ENCODE peak calls at places on chromosomes 12 and 14, in four cellular contexts. One of them, this sample, is unnamed.
A peak's percentile ranks its signal among the peaks of the same experiment; 100 is the strongest.

GRCh38 chr14:101884537-101885253 is 79.7 kb upstream of the DYNC1H1 start:
- DNase-seq in GM12878: no peak
- DNase-seq in HepG2: no peak
- DNase-seq in K562: peak; percentile 21
- DNase-seq in this sample: no peak

GRCh38 chr12:113932411-113933196 is 33.5 kb downstream of the RBM19 start:
- DNase-seq in HepG2: peak; percentile 14
- DNase-seq in GM12878: no peak
- DNase-seq in K562: peak; percentile 94
- DNase-seq in this sample: no peak

GRCh38 chr12:48712209-48712608 is 4.3 kb downstream of the CCNT1 start:
- DNase-seq in K562: no peak
- DNase-seq in HepG2: no peak
- DNase-seq in GM12878: no peak
- DNase-seq in this sample: no peak

GRCh38 chr12:66092559-66093269 is 37.8 kb downstream of the LLPH start:
- DNase-seq in HepG2: no peak
- DNase-seq in K562: no peak
- DNase-seq in GM12878: no peak
- DNase-seq in this sample: no peak

GRCh38 chr12:40907115-40907521 is 214.9 kb downstream of the CNTN1 start:
- DNase-seq in GM12878: peak; percentile 34
- DNase-seq in HepG2: no peak
- DNase-seq in K562: no peak
- DNase-seq in this sample: no peak

GRCh38 chr14:20791199-20791996 is 10.3 kb downstream of the RNASE6 start:
- DNase-seq in HepG2: no peak
- DNase-seq in K562: no peak
- DNase-seq in GM12878: no peak
- DNase-seq in this sample: no peak

GRCh38 chr12:107133462-107133861 is 40.1 kb upstream of the CRY1 start:
- DNase-seq in GM12878: no peak
- DNase-seq in K562: no peak
- DNase-seq in HepG2: no peak
- DNase-seq in this sample: no peak

GRCh38 chr12:64125913-64126312 is 96.2 kb downstream of the KICS2 start:
- DNase-seq in HepG2: no peak
- DNase-seq in GM12878: no peak
- DNase-seq in K562: no peak
- DNase-seq in this sample: no peak

GRCh38 chr14:92726135-92726932 is 22.1 kb downstream of the LGMN start:
- DNase-seq in HepG2: no peak
- DNase-seq in K562: peak; percentile 58
- DNase-seq in GM12878: no peak
- DNase-seq in this sample: no peak

GRCh38 chr14:59346796-59347510 is 118.2 kb downstream of the GPR135 start:
- DNase-seq in HepG2: no peak
- DNase-seq in K562: no peak
- DNase-seq in GM12878: no peak
- DNase-seq in this sample: no peak

GRCh38 chr14:76950043-76951020 is 78.2 kb downstream of the IRF2BPL start:
- DNase-seq in K562: no peak
- DNase-seq in GM12878: no peak
- DNase-seq in HepG2: no peak
- DNase-seq in this sample: no peak

GRCh38 chr12:44253338-44253856 is 417.5 kb downstream of the TMEM117 start:
- DNase-seq in HepG2: no peak
- DNase-seq in K562: no peak
- DNase-seq in GM12878: no peak
- DNase-seq in this sample: no peak

GRCh38 chr14:46653031-46653775 is 1.6 kb upstream of the RPL10L start:
- DNase-seq in HepG2: no peak
- DNase-seq in GM12878: no peak
- DNase-seq in K562: no peak
- DNase-seq in this sample: no peak

GRCh38 chr12:104605685-104606084 is 148.9 kb downstream of the CHST11 start:
- DNase-seq in K562: no peak
- DNase-seq in HepG2: no peak
- DNase-seq in GM12878: no peak
- DNase-seq in this sample: no peak

GRCh38 chr12:123102381-123102780 is 48.5 kb downstream of the PITPNM2 start:
- DNase-seq in HepG2: no peak
- DNase-seq in GM12878: no peak
- DNase-seq in K562: no peak
- DNase-seq in this sample: no peak

GRCh38 chr14:63727736-63728728 is at the start of gene SGPP1:
- DNase-seq in GM12878: no peak
- DNase-seq in HepG2: peak; percentile 65
- DNase-seq in K562: peak; percentile 88
- DNase-seq in this sample: no peak

GRCh38 chr14:74655597-74656389 is 43.8 kb upstream of the LTBP2 start:
- DNase-seq in K562: no peak
- DNase-seq in HepG2: no peak
- DNase-seq in GM12878: no peak
- DNase-seq in this sample: no peak

GRCh38 chr12:112294793-112295192 is 87.4 kb downstream of the HECTD4 start:
- DNase-seq in K562: no peak
- DNase-seq in GM12878: no peak
- DNase-seq in HepG2: peak; percentile 18
- DNase-seq in this sample: no peak

GRCh38 chr12:121033625-121034349 is 5.3 kb downstream of the OASL start:
- DNase-seq in K562: no peak
- DNase-seq in GM12878: peak; percentile 38
- DNase-seq in HepG2: no peak
- DNase-seq in this sample: no peak

GRCh38 chr12:25501565-25501964 is 51.5 kb downstream of the LMNTD1 start:
- DNase-seq in HepG2: no peak
- DNase-seq in GM12878: no peak
- DNase-seq in K562: no peak
- DNase-seq in this sample: no peak
- H3K4me2 ChIP-seq in HepG2: no peak overlapping the region
- H3K4me2 ChIP-seq in GM12878: no peak overlapping the region
- H3K4me2 ChIP-seq in K562: no peak overlapping the region
- H3K4me2 ChIP-seq in this sample: no peak overlapping the region

GRCh38 chr12:3538691-3539030 is 47.7 kb downstream of the PRMT8 start:
- DNase-seq in HepG2: no peak
- DNase-seq in GM12878: no peak
- DNase-seq in K562: no peak
- DNase-seq in this sample: no peak
- TF ChIP-seq BRCA1 in HepG2: no peak
- TF ChIP-seq BRCA1 in GM12878: no peak
- TF ChIP-seq BRCA1 in K562: no peak
- TF ChIP-seq BRCA1 in this sample: no peak

DNA sequence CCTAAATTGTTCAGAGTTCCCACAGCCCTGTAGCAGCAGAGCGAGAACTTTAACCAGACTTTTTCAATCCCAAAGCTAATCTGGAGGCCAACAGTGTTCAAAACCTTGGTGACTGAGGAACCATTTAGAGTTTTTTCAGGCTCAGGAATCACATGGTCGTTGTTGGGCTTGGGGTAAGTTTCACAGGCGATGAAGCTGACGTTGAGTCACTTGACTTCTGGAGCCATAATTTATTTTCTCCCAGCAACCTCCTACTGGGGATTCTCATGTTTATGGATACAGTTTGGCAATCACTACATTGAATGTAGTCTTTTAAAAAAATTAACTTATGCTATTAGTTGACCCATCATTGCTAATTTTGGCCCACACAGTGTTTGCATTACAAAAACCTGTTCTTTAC is 34.5 kb downstream of the SSPN start:
- DNase-seq in GM12878: no peak
- DNase-seq in HepG2: no peak
- DNase-seq in K562: no peak
- DNase-seq in this sample: no peak
- TF ChIP-seq CHD2 in GM12878: no peak
- TF ChIP-seq CHD2 in HepG2: no peak
- TF ChIP-seq CHD2 in K562: no peak
- TF ChIP-seq CHD2 in this sample: no peak

GRCh38 chr12:131471946-131472732 is 238.8 kb upstream of the SFSWAP start:
- DNase-seq in GM12878: no peak
- DNase-seq in HepG2: no peak
- DNase-seq in K562: no peak
- DNase-seq in this sample: no peak
- H3K4me2 ChIP-seq in GM12878: no peak overlapping the region
- H3K4me2 ChIP-seq in HepG2: no peak overlapping the region
- H3K4me2 ChIP-seq in K562: no peak overlapping the region
- H3K4me2 ChIP-seq in this sample: no peak overlapping the region

DNA sequence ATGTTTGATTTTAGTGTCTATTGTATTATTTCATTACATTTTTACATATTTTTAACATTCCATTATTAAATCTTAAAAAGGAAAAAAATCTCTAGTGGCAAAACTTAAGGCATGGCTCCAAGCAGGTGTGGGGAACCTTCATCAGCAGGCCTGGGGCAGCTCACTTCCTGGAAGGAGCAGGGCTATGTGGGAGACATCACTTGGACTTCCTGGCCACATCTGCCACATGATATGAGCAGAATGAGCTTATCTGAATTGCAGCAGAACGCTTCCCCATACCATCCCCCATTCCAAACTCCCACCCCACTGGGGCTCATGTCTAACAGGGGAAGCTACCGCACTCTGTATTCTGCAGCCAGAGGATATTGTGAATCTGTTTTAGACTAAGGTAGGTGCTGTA is 35.0 kb upstream of the KCNA1 start:
- DNase-seq in GM12878: no peak
- DNase-seq in HepG2: no peak
- DNase-seq in K562: peak; percentile 5
- DNase-seq in this sample: no peak
- TF ChIP-seq BRCA1 in GM12878: no peak
- TF ChIP-seq BRCA1 in HepG2: no peak
- TF ChIP-seq BRCA1 in K562: no peak
- TF ChIP-seq BRCA1 in this sample: no peak

GRCh38 chr12:101490286-101490920 is 15.3 kb downstream of the SPIC start:
- DNase-seq in K562: peak; percentile 21
- DNase-seq in HepG2: peak; percentile 61
- DNase-seq in GM12878: no peak
- DNase-seq in this sample: peak; percentile 31
- TF ChIP-seq CHD2 in K562: no peak
- TF ChIP-seq CHD2 in HepG2: no peak
- TF ChIP-seq CHD2 in GM12878: no peak
- TF ChIP-seq CHD2 in this sample: no peak

DNA sequence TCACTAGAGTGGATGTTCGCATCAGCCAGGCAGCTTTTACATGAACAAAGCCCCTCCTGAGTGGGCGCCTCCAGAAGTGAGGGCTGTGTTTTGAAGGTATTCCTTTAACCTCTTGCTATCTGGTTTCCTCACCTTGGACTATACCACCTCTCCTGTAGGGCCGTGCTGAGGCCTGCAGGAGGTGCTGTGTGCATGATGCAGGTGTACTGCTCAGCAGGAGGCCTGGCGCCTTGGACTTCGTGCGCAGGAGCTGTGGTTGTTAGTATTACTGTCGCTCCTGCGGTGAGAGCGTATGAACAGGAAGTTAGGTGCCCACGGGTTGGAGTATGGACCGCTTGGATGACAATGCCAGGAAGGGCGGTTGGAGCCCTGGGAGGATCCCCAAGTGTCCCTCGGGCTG is 130.7 kb downstream of the TSPAN9 start:
- DNase-seq in K562: peak; percentile 27
- DNase-seq in HepG2: peak; percentile 61
- DNase-seq in GM12878: no peak
- DNase-seq in this sample: no peak
- H3K4me2 ChIP-seq in K562: no peak overlapping the region
- H3K4me2 ChIP-seq in HepG2: no peak overlapping the region
- H3K4me2 ChIP-seq in GM12878: no peak overlapping the region
- H3K4me2 ChIP-seq in this sample: no peak overlapping the region

GRCh38 chr14:68609012-68609411 is 183.9 kb downstream of the ZFP36L1 start:
- DNase-seq in K562: no peak
- DNase-seq in GM12878: no peak
- DNase-seq in HepG2: no peak
- DNase-seq in this sample: no peak

GRCh38 chr14:68606644-68607043 is 186.2 kb downstream of the ZFP36L1 start:
- DNase-seq in K562: no peak
- DNase-seq in GM12878: no peak
- DNase-seq in HepG2: no peak
- DNase-seq in this sample: no peak

GRCh38 chr14:68607852-68608232 is 185.0 kb downstream of the ZFP36L1 start:
- DNase-seq in GM12878: no peak
- DNase-seq in K562: no peak
- DNase-seq in HepG2: no peak
- DNase-seq in this sample: no peak

GRCh38 chr14:68608235-68608962 is 184.5 kb downstream of the ZFP36L1 start:
- DNase-seq in HepG2: no peak
- DNase-seq in GM12878: no peak
- DNase-seq in K562: no peak
- DNase-seq in this sample: no peak

DNA sequence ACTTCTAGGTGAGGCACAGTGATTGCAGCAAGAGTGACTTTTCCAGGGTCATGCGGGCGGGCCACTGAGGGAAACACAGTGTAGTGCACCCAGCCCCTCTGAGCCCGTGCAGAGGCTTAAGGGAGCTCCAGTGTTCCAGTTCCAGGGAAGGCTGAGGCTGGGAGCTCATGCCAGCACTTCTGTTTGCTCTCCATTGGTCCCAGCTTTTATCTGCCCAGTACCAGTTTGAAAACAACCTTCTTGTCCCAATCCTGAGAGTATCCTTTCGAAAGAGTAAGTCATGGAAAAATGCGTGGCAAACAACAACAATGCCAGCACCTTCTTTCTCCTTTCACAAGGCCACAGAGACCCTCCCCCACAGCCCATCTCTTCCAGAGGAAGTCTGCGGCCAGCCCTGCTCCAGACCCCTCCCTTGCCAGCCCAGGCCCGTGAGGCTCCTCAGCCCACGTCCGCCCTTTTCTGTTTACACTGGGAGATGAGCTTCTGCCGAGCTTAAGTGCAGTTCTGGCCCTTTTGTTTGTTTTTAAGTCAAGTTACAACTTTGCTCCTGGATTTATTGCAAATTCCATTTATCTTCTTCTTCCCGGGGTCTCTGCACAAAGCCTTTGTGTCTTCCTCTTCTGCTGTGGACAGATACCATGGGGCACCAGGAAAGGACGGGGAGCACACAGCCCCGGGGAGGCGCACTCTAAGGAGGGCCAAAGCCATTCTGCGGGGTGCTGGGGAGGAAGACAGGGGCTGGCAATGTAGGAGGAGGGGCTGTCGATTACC is 185.6 kb downstream of the ZFP36L1 start:
- DNase-seq in K562: no peak
- DNase-seq in HepG2: peak; percentile 68
- DNase-seq in GM12878: no peak
- DNase-seq in this sample: no peak
- TF ChIP-seq BRCA1 in K562: no peak
- TF ChIP-seq BRCA1 in HepG2: no peak
- TF ChIP-seq BRCA1 in GM12878: no peak
- TF ChIP-seq BRCA1 in this sample: no peak

This sample was measured in H1.